ENCODE peak calls at places on chromosomes 6 and 20, in six cellular contexts. Z, K, H, V, U and R are unnamed samples.

GRCh38 chr6:28725274-28725809 is 198.4 kb downstream of the TRIM27 start:
- DNase-seq in U (no peak), V (no peak), H (no peak), K (no peak), Z (no peak), R (no peak)

GRCh38 chr6:16361121-16361520 is 122.7 kb downstream of the GMPR start:
- DNase-seq in V (no peak), H (no peak), Z (no peak), U (no peak), K (no peak), R (no peak)

GRCh38 chr6:90982051-90982450 is 395.2 kb upstream of the MAP3K7 start:
- DNase-seq in Z (no peak), K (no peak), H (no peak), V (no peak), U (peak; percentile 7), R (no peak)

GRCh38 chr6:4355241-4355640 is 219.9 kb upstream of the ECI2 start:
- DNase-seq in U (no peak), Z (no peak), V (no peak), H (no peak), K (no peak), R (peak; percentile 18)

GRCh38 chr20:18856873-18857272 is 43.3 kb downstream of the SCP2D1 start:
- DNase-seq in V (no peak), K (peak; percentile 60), U (no peak), H (no peak), Z (no peak), R (no peak)

GRCh38 chr20:58712116-58712822 is 19.7 kb downstream of the NPEPL1 start:
- DNase-seq in K (peak; percentile 34), U (peak; percentile 12), H (peak; percentile 5), V (no peak), Z (no peak), R (peak; percentile 17)

GRCh38 chr20:49768204-49769124 is 44.2 kb upstream of the SLC9A8 start:
- DNase-seq in H (peak; percentile 56), V (peak; percentile 100), U (no peak), Z (no peak), K (peak; percentile 57), R (peak; percentile 73)

GRCh38 chr6:127554435-127555006 is 22.5 kb upstream of the C6orf58 start:
- DNase-seq in V (peak; percentile 46), Z (no peak), K (no peak), U (peak; percentile 30), H (no peak), R (peak; percentile 48)

GRCh38 chr20:36497856-36498255 is 43.5 kb upstream of the MYL9 start:
- DNase-seq in K (no peak), U (no peak), H (no peak), Z (no peak), V (no peak), R (peak; percentile 74)

GRCh38 chr20:41028359-41029149 is at the start of gene TOP1:
- DNase-seq in H (peak; percentile 100), K (peak; percentile 100), U (peak; percentile 99), Z (peak; percentile 99), V (peak; percentile 100), R (peak; percentile 100)
- TF ChIP-seq EP300 in H (no peak), K (no peak), U (no peak), Z (no peak), V (no peak), R (no peak)

GRCh38 chr6:33314943-33315752 is 1.3 kb upstream of the TAPBP start:
- DNase-seq in H (peak; percentile 86), K (peak; percentile 78), U (peak; percentile 4), Z (peak; percentile 80), V (no peak), R (peak; percentile 65)
- TF ChIP-seq POLR2AphosphoS5 in H (no peak), K (no peak), U (no peak), Z (no peak), V (no peak), R (no peak)

DNA sequence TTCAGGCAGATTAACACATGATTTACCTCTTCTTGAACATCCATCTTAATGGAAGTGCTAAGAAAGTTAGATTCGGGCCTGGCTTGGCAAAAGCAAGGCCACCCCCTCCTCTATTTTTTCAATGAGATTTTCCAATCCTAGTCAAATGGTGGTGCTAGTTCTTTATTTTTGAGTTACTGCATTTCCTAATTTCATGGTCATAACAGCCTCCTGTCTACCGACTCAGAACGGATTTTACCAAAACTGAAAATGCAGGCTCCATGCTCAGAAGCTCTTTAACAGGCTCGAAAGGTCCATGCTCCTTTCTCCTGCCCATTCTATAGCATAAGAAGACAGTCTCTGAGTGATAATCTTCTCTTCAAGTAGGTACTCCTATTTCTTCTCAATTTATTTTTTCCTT is 117.2 kb upstream of the ESR1 start:
- DNase-seq in K (no peak), V (no peak), Z (no peak), U (no peak), H (no peak), R (no peak)
- TF ChIP-seq CTCF in K (no peak), V (peak; percentile 27), Z (no peak), U (no peak), H (no peak), R (no peak)

GRCh38 chr20:32560482-32560988 is 24.6 kb downstream of the NOL4L start:
- DNase-seq in U (no peak), H (no peak), V (no peak), Z (no peak), K (no peak), R (no peak)
- TF ChIP-seq EP300 in U (no peak), H (no peak), V (no peak), Z (no peak), K (no peak), R (no peak)

GRCh38 chr20:63009988-63010769 is 3.4 kb upstream of the BHLHE23 start:
- DNase-seq in Z (peak; percentile 40), V (no peak), K (no peak), U (no peak), H (peak; percentile 73), R (peak; percentile 43)
- TF ChIP-seq POLR2AphosphoS5 in Z (no peak), V (no peak), K (no peak), U (no peak), H (no peak), R (no peak)

GRCh38 chr20:45944965-45945677 is 10.6 kb downstream of the PCIF1 start:
- DNase-seq in K (no peak), Z (no peak), U (no peak), V (no peak), H (no peak), R (no peak)
- TF ChIP-seq CTCF in K (no peak), Z (no peak), U (no peak), V (no peak), H (no peak), R (no peak)

GRCh38 chr6:145445674-145446073 is 289.6 kb downstream of the EPM2A start:
- DNase-seq in V (no peak), K (no peak), H (no peak), U (no peak), Z (no peak), R (no peak)
- TF ChIP-seq EP300 in V (no peak), K (no peak), H (no peak), U (no peak), Z (no peak), R (no peak)

GRCh38 chr6:132919476-132919875 is 105.1 kb downstream of the RPS12 start:
- DNase-seq in V (no peak), U (no peak), Z (no peak), H (peak; percentile 21), K (no peak), R (peak; percentile 60)
- TF ChIP-seq POLR2AphosphoS5 in V (no peak), U (no peak), Z (no peak), H (no peak), K (no peak), R (no peak)

GRCh38 chr6:95352064-95352463 is 225.3 kb upstream of the MANEA start:
- DNase-seq in K (no peak), Z (no peak), H (no peak), V (no peak), U (no peak), R (no peak)
- TF ChIP-seq CTCF in K (no peak), Z (no peak), H (no peak), V (no peak), U (peak; percentile 48), R (no peak)

DNA sequence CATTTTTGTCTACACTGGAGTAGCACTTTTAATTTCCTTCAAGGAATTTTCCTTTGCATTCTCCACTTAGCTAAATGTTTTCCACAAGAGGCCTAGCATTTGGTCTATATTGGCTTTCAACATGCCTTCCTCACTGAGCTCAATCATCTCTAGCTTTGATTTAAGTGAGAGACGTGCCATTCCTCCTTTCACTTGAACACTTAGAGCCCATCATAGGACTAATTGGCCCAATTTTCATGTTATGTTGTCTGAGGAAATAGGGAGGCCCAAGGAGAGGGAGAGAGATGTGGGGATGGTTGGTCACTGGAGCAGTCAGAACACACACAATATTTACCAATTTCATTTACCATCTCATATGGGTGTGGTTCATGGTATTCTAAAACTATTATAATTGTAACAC is 645.0 kb downstream of the PRKN start:
- DNase-seq in H (no peak), Z (no peak), U (no peak), V (no peak), K (no peak), R (no peak)
- TF ChIP-seq EP300 in H (no peak), Z (no peak), U (no peak), V (no peak), K (no peak), R (no peak)